ENCODE peak calls at places on chromosomes 2 and 18, in seven cellular contexts. One of them, this sample, is unnamed.

GRCh38 chr2:9337901-9338300 is 85.4 kb downstream of the ITGB1BP1 start:
- DNase-seq in EH: no peak
- DNase-seq in B cell: no peak
- DNase-seq in RWPE2: no peak
- DNase-seq in stimulated activated CD4-positive, alpha-beta T cell treated with anti-CD3 and anti-CD28 coated beads, Interleukin-4, amount 100 ng/mL, for 4 hours: no peak
- DNase-seq in C1 segment of cervical spinal cord: no peak
- DNase-seq in prostate gland: no peak
- DNase-seq in this sample: no peak

GRCh38 chr2:218860950-218861381 is 1.4 kb downstream of the WNT6 start:
- DNase-seq in EH: peak; percentile 89
- DNase-seq in B cell: no peak
- DNase-seq in RWPE2: no peak
- DNase-seq in stimulated activated CD4-positive, alpha-beta T cell treated with anti-CD3 and anti-CD28 coated beads, Interleukin-4, amount 100 ng/mL, for 4 hours: no peak
- DNase-seq in C1 segment of cervical spinal cord: no peak
- DNase-seq in prostate gland: peak; percentile 80
- DNase-seq in this sample: peak; percentile 24

GRCh38 chr2:219292616-219293015 is 13.4 kb downstream of the DNAJB2 start:
- DNase-seq in EH: no peak
- DNase-seq in B cell: no peak
- DNase-seq in RWPE2: no peak
- DNase-seq in stimulated activated CD4-positive, alpha-beta T cell treated with anti-CD3 and anti-CD28 coated beads, Interleukin-4, amount 100 ng/mL, for 4 hours: no peak
- DNase-seq in C1 segment of cervical spinal cord: no peak
- DNase-seq in prostate gland: no peak
- DNase-seq in this sample: no peak

GRCh38 chr2:206783718-206784117 is 18.3 kb downstream of the FASTKD2 start:
- DNase-seq in EH: peak; percentile 11
- DNase-seq in B cell: no peak
- DNase-seq in RWPE2: no peak
- DNase-seq in stimulated activated CD4-positive, alpha-beta T cell treated with anti-CD3 and anti-CD28 coated beads, Interleukin-4, amount 100 ng/mL, for 4 hours: no peak
- DNase-seq in C1 segment of cervical spinal cord: no peak
- DNase-seq in prostate gland: no peak
- DNase-seq in this sample: no peak

GRCh38 chr2:85675866-85676548 is 8.0 kb upstream of the SFTPB start:
- DNase-seq in EH: no peak
- DNase-seq in B cell: no peak
- DNase-seq in RWPE2: no peak
- DNase-seq in stimulated activated CD4-positive, alpha-beta T cell treated with anti-CD3 and anti-CD28 coated beads, Interleukin-4, amount 100 ng/mL, for 4 hours: no peak
- DNase-seq in C1 segment of cervical spinal cord: no peak
- DNase-seq in prostate gland: no peak
- DNase-seq in this sample: peak; percentile 7

GRCh38 chr2:184599054-184599874 is 935 bp downstream of the ZNF804A start:
- DNase-seq in EH: no peak
- DNase-seq in B cell: peak; percentile 23
- DNase-seq in RWPE2: no peak
- DNase-seq in stimulated activated CD4-positive, alpha-beta T cell treated with anti-CD3 and anti-CD28 coated beads, Interleukin-4, amount 100 ng/mL, for 4 hours: no peak
- DNase-seq in C1 segment of cervical spinal cord: no peak
- DNase-seq in prostate gland: no peak
- DNase-seq in this sample: no peak

GRCh38 chr2:229300371-229300770 is 29.3 kb upstream of the PID1 start:
- DNase-seq in EH: no peak
- DNase-seq in B cell: no peak
- DNase-seq in RWPE2: no peak
- DNase-seq in stimulated activated CD4-positive, alpha-beta T cell treated with anti-CD3 and anti-CD28 coated beads, Interleukin-4, amount 100 ng/mL, for 4 hours: no peak
- DNase-seq in C1 segment of cervical spinal cord: no peak
- DNase-seq in prostate gland: no peak
- DNase-seq in this sample: no peak

GRCh38 chr2:64751286-64752260 is 97.9 kb upstream of the SERTAD2 start:
- DNase-seq in EH: peak; percentile 100
- DNase-seq in B cell: no peak
- DNase-seq in RWPE2: peak; percentile 98
- DNase-seq in stimulated activated CD4-positive, alpha-beta T cell treated with anti-CD3 and anti-CD28 coated beads, Interleukin-4, amount 100 ng/mL, for 4 hours: peak; percentile 26
- DNase-seq in C1 segment of cervical spinal cord: no peak
- DNase-seq in prostate gland: peak; percentile 99
- DNase-seq in this sample: no peak

GRCh38 chr2:157468931-157469708 is 25.2 kb upstream of the CYTIP start:
- DNase-seq in EH: peak; percentile 87
- DNase-seq in B cell: peak; percentile 40
- DNase-seq in RWPE2: no peak
- DNase-seq in stimulated activated CD4-positive, alpha-beta T cell treated with anti-CD3 and anti-CD28 coated beads, Interleukin-4, amount 100 ng/mL, for 4 hours: no peak
- DNase-seq in C1 segment of cervical spinal cord: no peak
- DNase-seq in prostate gland: no peak
- DNase-seq in this sample: no peak

GRCh38 chr18:37529296-37529695 is 36.3 kb downstream of the CELF4 start:
- DNase-seq in EH: no peak
- DNase-seq in B cell: no peak
- DNase-seq in RWPE2: no peak
- DNase-seq in stimulated activated CD4-positive, alpha-beta T cell treated with anti-CD3 and anti-CD28 coated beads, Interleukin-4, amount 100 ng/mL, for 4 hours: no peak
- DNase-seq in C1 segment of cervical spinal cord: no peak
- DNase-seq in prostate gland: no peak
- DNase-seq in this sample: no peak

GRCh38 chr18:77918738-77919137 is 669.1 kb downstream of the GALR1 start:
- DNase-seq in EH: no peak
- DNase-seq in B cell: no peak
- DNase-seq in RWPE2: no peak
- DNase-seq in stimulated activated CD4-positive, alpha-beta T cell treated with anti-CD3 and anti-CD28 coated beads, Interleukin-4, amount 100 ng/mL, for 4 hours: no peak
- DNase-seq in C1 segment of cervical spinal cord: no peak
- DNase-seq in prostate gland: no peak
- DNase-seq in this sample: no peak